ENCODE peak calls at places on chromosome 1, in nine cellular contexts. C is IMR-90, R is A549, X is GM12892, P is heart left ventricle, Q is HCT116, L is body of pancreas, E is GM12891, B is testis. T is an unnamed sample.

GRCh38 chr1:172269644-172270043 is 150.8 kb upstream of the C1orf105 start:
- DNase-seq in P (no peak), B (no peak), L (no peak), E (no peak), R (no peak), Q (no peak), X (no peak), C (peak; percentile 66), T (no peak)

GRCh38 chr1:230281531-230281930 is 144.6 kb downstream of the PGBD5 start:
- DNase-seq in C (peak; percentile 9), E (no peak), Q (no peak), L (no peak), X (no peak), P (no peak), R (no peak), B (no peak), T (no peak)

GRCh38 chr1:19356266-19356665 is 44.1 kb downstream of the SLC66A1 start:
- DNase-seq in X (no peak), C (no peak), L (no peak), P (no peak), R (no peak), E (no peak), Q (no peak), B (no peak), T (no peak)

GRCh38 chr1:64478594-64479248 is 8.8 kb downstream of the CACHD1 start:
- DNase-seq in Q (no peak), P (no peak), C (no peak), X (no peak), B (no peak), R (no peak), E (no peak), L (no peak), T (no peak)

GRCh38 chr1:209988706-209989105 is 50.7 kb downstream of the SYT14 start:
- DNase-seq in C (no peak), L (no peak), P (no peak), E (no peak), Q (no peak), X (no peak), R (no peak), B (no peak), T (no peak)

GRCh38 chr1:198876371-198876871 is 237.6 kb downstream of the PTPRC start:
- DNase-seq in B (no peak), X (no peak), L (no peak), E (no peak), C (no peak), P (no peak), Q (no peak), R (no peak), T (no peak)

GRCh38 chr1:205791568-205792180 is 16.4 kb upstream of the RAB29 start:
- DNase-seq in Q (no peak), E (peak; percentile 60), L (peak; percentile 79), P (no peak), C (peak; percentile 44), X (peak; percentile 62), B (peak; percentile 79), R (peak; percentile 83), T (peak; percentile 54)

GRCh38 chr1:11150326-11150725 is 38.8 kb upstream of the ANGPTL7 start:
- DNase-seq in Q (no peak), B (no peak), R (no peak), C (no peak), E (no peak), L (no peak), X (no peak), P (no peak), T (no peak)

GRCh38 chr1:71193153-71193552 is 112.3 kb upstream of the ZRANB2 start:
- DNase-seq in P (no peak), L (no peak), B (peak; percentile 86), C (peak; percentile 14), R (no peak), Q (no peak), X (no peak), E (no peak), T (no peak)
- TF ChIP-seq POLR2A in P (no peak), L (no peak), B (no peak), C (no peak), R (no peak), Q (no peak), X (no peak), E (no peak), T (no peak)

DNA sequence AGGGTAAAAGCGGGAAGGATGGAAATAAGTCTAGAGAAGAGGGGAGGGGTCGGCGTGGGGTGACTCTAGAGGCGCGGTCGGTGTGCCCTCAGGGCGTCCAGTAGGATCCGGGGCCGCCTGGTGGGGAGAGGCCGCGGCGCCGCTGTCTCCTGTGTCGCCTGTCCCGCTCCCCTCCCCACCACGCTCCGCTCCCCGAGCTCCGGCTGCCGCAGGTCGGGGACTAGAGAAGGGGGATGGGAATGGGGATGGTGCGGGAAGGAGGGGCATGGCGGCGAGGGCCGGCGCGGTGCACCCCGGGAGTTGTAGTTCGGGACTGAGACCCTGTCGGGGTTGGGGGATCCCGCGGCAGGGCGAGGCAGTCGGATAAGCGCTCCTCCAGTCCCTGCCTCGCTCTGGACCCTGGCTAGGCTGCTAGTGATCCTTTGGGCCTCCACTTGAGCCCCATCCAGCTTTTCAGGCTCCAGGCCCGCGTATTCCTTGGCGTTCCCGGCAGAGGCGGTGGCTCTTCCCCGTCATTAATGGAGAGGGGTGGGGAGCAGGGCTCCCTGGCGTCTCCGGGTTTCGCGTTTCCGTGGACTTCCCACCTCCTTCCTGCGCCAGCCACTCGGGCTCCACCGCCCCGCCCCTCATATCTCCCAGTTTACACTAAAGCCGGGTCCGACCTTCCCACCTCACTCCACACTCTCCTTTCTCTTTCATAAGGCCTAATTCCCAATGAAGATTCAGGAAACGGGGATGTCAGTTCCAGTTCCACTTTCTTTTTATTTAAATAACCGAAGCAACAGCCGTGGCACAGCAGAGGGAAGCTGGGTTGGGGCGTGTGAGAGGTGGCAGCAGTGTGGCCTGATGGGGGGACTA is at the start of gene ENTREP3:
- DNase-seq in C (peak; percentile 78), E (peak; percentile 94), R (peak; percentile 91), Q (no peak), B (peak; percentile 93), L (peak; percentile 86), X (peak; percentile 97), P (peak; percentile 91), T (peak; percentile 81)
- TF ChIP-seq POLR2A in C (peak; percentile 33), E (peak; percentile 39), R (peak; percentile 63), Q (no peak), B (no peak), L (peak; percentile 58), X (peak; percentile 57), P (peak; percentile 60), T (peak; percentile 40)

GRCh38 chr1:12616709-12617373 is 1.2 kb downstream of the DHRS3 start:
- DNase-seq in P (peak; percentile 57), B (peak; percentile 43), X (no peak), E (no peak), L (peak; percentile 58), C (no peak), R (no peak), Q (no peak), T (peak; percentile 53)

GRCh38 chr1:12615166-12615915 is 2.7 kb downstream of the DHRS3 start:
- DNase-seq in X (no peak), B (no peak), L (peak; percentile 20), E (no peak), P (no peak), C (peak; percentile 49), Q (no peak), R (no peak), T (no peak)

GRCh38 chr1:12617511-12617900 is 504 bp downstream of the DHRS3 start:
- DNase-seq in Q (no peak), C (no peak), P (no peak), X (no peak), B (no peak), R (no peak), L (peak; percentile 79), E (no peak), T (peak; percentile 70)

GRCh38 chr1:12614402-12615165 is 3.4 kb downstream of the DHRS3 start:
- DNase-seq in L (peak; percentile 38), P (no peak), Q (no peak), X (no peak), B (no peak), C (no peak), E (no peak), R (no peak), T (no peak)

DNA sequence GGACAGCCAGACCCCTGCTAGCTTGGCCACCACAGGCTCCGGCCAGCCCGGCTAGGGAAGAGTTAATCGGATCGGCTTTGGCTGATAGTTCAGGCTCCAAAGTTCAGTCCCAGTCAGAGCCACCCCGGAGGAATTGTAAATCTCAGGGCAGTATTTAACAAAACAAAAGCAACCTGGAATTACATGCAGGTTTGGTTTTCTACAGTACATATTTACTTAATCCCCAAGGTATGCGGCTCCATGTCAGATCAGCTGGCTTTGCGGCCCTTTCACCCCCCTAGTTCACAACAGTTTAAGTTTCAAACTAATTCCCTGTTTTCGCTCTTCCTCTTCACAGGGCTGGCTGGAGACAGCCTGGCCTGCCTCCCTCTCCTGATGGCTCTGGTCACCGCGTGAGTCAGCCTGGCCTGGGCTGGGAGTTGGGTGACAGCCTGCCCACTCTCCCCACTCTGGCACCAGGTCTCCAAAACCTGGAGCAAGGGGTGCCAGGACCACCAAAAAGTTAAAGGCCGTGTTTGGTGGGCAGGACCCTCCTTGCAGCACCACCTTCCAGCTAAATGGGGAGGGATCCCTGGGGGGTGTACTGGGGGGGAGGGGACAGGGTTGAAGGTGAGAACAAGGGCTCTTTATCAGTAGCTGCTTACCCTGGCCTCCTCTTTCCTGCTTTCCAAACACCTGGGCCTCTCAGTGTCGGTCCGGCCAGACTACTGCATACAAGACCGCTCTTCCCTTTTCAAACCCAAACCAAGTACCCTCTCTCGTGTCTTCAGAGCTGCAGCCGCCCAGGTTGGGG is 1.9 kb downstream of the DHRS3 start:
- DNase-seq in L (peak; percentile 79), C (peak; percentile 62), X (no peak), R (no peak), P (peak; percentile 85), B (peak; percentile 47), Q (no peak), E (no peak), T (peak; percentile 26)
- TF ChIP-seq POLR2A in L (peak; percentile 94), C (peak; percentile 51), X (no peak), R (no peak), P (no peak), B (no peak), Q (no peak), E (no peak), T (no peak)

GRCh38 chr1:161046574-161047167 is 894 bp upstream of the USF1 start:
- DNase-seq in Q (no peak), C (no peak), R (no peak), L (no peak), E (no peak), P (no peak), B (no peak), X (no peak), T (no peak)

GRCh38 chr1:161047436-161048420 is 2.0 kb upstream of the USF1 start:
- DNase-seq in B (no peak), E (no peak), Q (no peak), L (no peak), C (no peak), X (no peak), P (no peak), R (no peak), T (no peak)

GRCh38 chr1:161045749-161046573 is at the start of gene USF1:
- DNase-seq in P (peak; percentile 94), R (peak; percentile 97), Q (peak; percentile 90), B (peak; percentile 97), X (peak; percentile 79), E (peak; percentile 75), C (peak; percentile 95), L (peak; percentile 95), T (peak; percentile 98)

GRCh38 chr1:161044535-161044907 is 1.3 kb downstream of the USF1 start:
- DNase-seq in C (peak; percentile 20), Q (no peak), L (no peak), R (no peak), B (no peak), E (no peak), P (no peak), X (no peak), T (peak; percentile 49)

DNA sequence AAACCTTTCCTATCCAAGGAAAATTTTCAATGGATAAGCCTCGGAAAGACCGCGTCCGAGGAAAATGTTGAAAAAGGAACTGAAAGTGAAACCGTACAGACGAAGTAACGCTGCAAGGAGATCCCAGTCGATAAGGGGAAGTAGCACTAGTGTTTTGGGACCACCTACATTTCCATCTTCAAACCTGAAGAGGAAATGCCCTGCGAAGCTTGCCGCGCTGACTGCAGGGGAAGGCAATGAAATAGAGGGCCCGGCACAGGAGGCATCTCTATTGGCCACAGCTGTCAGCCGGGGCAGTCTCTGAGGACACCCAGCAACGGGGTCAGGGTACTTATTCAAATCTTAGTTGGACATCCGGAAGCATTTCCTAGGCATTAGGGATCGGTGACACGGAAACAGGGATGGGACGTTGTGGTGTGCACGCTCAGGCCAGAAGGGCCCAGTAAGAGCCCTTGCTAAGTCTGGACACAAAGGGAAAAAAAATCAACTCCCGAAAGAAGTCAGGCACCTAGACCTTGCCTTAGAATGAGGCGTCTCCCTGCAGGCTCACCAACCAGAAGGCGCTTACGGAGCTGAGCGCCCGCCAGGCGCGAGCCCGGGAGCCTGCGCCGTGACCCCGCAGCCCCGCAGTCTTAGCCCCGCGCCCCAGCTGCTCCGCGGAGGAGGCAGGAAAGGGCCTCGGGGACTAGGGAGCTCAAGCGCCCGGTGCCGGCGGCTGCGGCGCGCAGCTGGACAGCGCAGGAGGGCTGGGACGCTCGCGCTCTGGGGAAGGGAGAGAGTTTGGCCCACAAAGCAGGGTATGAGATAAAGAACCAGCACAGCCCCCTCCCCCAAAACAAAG is 649 bp downstream of the USF1 start:
- DNase-seq in L (peak; percentile 71), X (peak; percentile 57), Q (no peak), B (peak; percentile 76), R (peak; percentile 56), C (peak; percentile 58), E (no peak), P (peak; percentile 79), T (peak; percentile 83)
- TF ChIP-seq POLR2A in L (no peak), X (no peak), Q (no peak), B (no peak), R (no peak), C (no peak), E (peak; percentile 49), P (peak; percentile 12), T (no peak)